ENCODE peak calls at places on chromosomes 4 and X, in ten cellular contexts. W is CD8-positive, alpha-beta memory T cell; T is naive thymus-derived CD4-positive, alpha-beta T cell; F is sigmoid colon; L is spleen; S is transverse colon; E is GM23248; J is aorta; M is heart left ventricle; G is mesenchymal stem cell. Z is an unnamed sample.

GRCh38 chrX:6432211-6432610 is 102.7 kb downstream of the VCX3A start:
- DNase-seq in E (no peak), M (no peak), S (no peak), L (no peak), T (no peak), W (no peak), F (no peak), J (no peak), G (no peak), Z (no peak)

GRCh38 chr4:41025824-41026223 is 188.5 kb downstream of the APBB2 start:
- DNase-seq in G (no peak), F (no peak), T (no peak), S (no peak), W (no peak), M (no peak), E (no peak), J (no peak), L (no peak), Z (no peak)

GRCh38 chr4:11514780-11515432 is 86.2 kb upstream of the HS3ST1 start:
- DNase-seq in W (no peak), S (no peak), J (no peak), F (no peak), T (no peak), G (peak; percentile 61), M (no peak), E (no peak), L (no peak), Z (no peak)

GRCh38 chrX:137573356-137574101 is 7.6 kb downstream of the ZIC3 start:
- DNase-seq in W (no peak), T (no peak), G (no peak), E (no peak), M (no peak), J (no peak), S (no peak), L (no peak), F (no peak), Z (no peak)

GRCh38 chr4:76012388-76012801 is 5.1 kb upstream of the CXCL9 start:
- DNase-seq in S (no peak), J (no peak), G (peak; percentile 80), W (no peak), F (no peak), T (no peak), E (peak; percentile 63), L (no peak), M (no peak), Z (no peak)

GRCh38 chr4:152708361-152708760 is 28.6 kb upstream of the TMEM154 start:
- DNase-seq in M (no peak), S (no peak), J (no peak), L (no peak), F (no peak), T (no peak), G (peak; percentile 16), W (no peak), E (no peak), Z (no peak)

GRCh38 chr4:11480683-11481082 is 52.0 kb upstream of the HS3ST1 start:
- DNase-seq in E (no peak), S (no peak), T (no peak), W (no peak), M (no peak), G (no peak), J (peak; percentile 77), F (peak; percentile 69), L (no peak), Z (no peak)

GRCh38 chrX:19673334-19674040 is 158.2 kb upstream of the MAP3K15 start:
- DNase-seq in W (no peak), G (peak; percentile 91), M (peak; percentile 69), J (peak; percentile 73), L (no peak), T (no peak), F (peak; percentile 84), S (peak; percentile 35), E (peak; percentile 94), Z (no peak)

GRCh38 chrX:122934131-122934530 is 249.9 kb upstream of the GRIA3 start:
- DNase-seq in S (no peak), L (no peak), J (no peak), E (no peak), W (no peak), T (no peak), M (no peak), G (no peak), F (no peak), Z (no peak)

GRCh38 chrX:54640721-54641120 is 110.7 kb downstream of the GNL3L start:
- DNase-seq in G (peak; percentile 38), J (no peak), E (peak; percentile 5), T (no peak), L (no peak), M (no peak), S (no peak), W (no peak), F (no peak), Z (no peak)

DNA sequence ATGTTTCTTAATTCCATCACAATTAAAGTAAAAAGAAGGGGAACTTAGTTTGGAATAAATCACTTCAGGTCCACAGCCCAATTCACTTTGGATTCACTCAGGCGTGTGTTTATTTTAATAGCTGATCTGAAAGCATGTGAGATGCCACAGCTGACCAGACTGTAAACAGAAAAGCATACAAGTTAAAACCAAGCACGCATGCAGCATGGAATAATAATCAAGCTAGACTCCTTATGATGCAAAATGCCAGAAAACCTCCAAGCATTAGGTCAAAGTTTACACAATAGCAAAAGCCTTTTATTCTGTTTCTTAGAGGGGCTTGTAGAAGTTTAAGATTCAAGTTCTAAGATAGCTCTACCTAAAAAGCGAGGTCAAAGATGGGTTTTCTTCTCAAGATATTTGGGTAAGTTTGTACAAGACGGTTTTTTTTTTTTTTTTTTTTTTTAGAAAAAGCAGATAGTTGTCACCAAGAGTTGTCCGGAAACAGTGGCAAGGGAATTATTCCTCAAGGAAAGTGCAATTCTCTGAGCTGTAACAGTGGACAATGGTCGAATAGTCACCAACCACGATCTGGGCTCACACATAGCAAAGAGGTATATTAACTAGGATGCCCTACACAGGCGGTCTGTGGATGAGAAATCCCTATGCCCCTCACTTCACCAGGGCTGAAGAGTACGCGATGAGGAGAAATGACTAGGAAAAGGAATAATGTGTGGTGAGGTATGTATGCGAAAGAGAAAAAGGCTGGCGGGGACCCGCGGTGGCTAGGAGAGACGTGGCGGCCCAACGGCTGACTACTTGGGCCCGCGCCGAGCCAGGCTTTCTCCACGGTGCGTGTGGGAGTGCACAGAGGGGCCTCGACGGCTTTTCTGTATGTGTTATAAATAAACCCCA is 680 bp upstream of the PRRG1 start:
- DNase-seq in W (no peak), F (no peak), L (peak; percentile 71), T (no peak), G (peak; percentile 82), S (no peak), M (no peak), J (no peak), E (peak; percentile 16), Z (no peak)
- H3K27ac ChIP-seq in W (no peak overlapping the region), F (peak overlapping the region; percentile 78), L (peak overlapping the region; percentile 74), T (no peak overlapping the region), G (peak overlapping the region; percentile 94), S (peak overlapping the region; percentile 88), M (peak overlapping the region; percentile 70), J (peak overlapping the region; percentile 64), E (peak overlapping the region; percentile 81), Z (no peak overlapping the region)

DNA sequence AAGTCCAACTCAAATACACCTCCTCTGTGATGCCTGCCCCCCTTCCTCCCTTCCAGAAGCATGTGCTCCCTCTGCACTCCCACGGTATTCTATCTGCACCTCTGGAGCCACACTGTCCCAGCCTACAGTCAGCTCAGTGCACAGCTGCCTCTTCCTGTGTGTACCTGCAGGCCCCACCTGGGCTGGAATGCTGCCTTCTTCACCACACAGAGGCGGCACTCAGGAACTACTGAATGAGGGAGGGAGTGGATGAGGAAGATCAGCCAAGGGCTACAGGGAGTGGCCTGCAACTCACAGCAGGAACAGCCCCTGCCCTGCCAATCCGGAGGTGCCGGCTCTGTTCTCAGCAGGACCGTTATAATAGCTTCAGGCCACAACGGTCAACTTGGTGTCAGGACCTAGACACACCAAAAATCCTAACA is 10.1 kb downstream of the AFAP1 start:
- DNase-seq in J (no peak), F (peak; percentile 66), L (no peak), G (no peak), S (peak; percentile 81), E (no peak), M (no peak), T (no peak), W (no peak), Z (no peak)
- H3K4me1 ChIP-seq in J (no peaks in the 10 kb centered on the region), F (peaks cover 57% of the 10 kb centered on the region), L (no peaks in the 10 kb centered on the region), G (peaks cover 20% of the 10 kb centered on the region), S (peaks cover 33% of the 10 kb centered on the region), E (peaks cover 37% of the 10 kb centered on the region), M (peaks cover 8% of the 10 kb centered on the region), T (no peaks in the 10 kb centered on the region), W (no peaks in the 10 kb centered on the region), Z (no peaks in the 10 kb centered on the region)

GRCh38 chr4:3235581-3235980 is 13.4 kb upstream of the MSANTD1 start:
- DNase-seq in L (no peak), F (no peak), G (no peak), J (no peak), T (no peak), M (peak; percentile 39), S (no peak), W (no peak), E (no peak), Z (no peak)
- H3K36me3 ChIP-seq in L (peaks cover 96% of the 10 kb centered on the region), F (peaks cover 69% of the 10 kb centered on the region), G (peaks cover 93% of the 10 kb centered on the region), J (no peaks in the 10 kb centered on the region), T (peaks cover 2% of the 10 kb centered on the region), M (peaks cover 22% of the 10 kb centered on the region), S (peaks cover 2% of the 10 kb centered on the region), W (peaks cover 29% of the 10 kb centered on the region), E (no peaks in the 10 kb centered on the region), Z (peaks cover 62% of the 10 kb centered on the region)

GRCh38 chr4:89056292-89056952 is 563 bp downstream of the FAM13A start:
- DNase-seq in L (no peak), M (no peak), W (no peak), G (no peak), E (no peak), J (no peak), T (no peak), S (no peak), F (no peak), Z (no peak)

GRCh38 chr4:89055157-89056080 is 1.6 kb downstream of the FAM13A start:
- DNase-seq in F (no peak), E (peak; percentile 28), J (no peak), S (no peak), W (no peak), M (no peak), G (no peak), L (no peak), T (no peak), Z (no peak)

GRCh38 chr4:89054627-89055026 is 2.4 kb downstream of the FAM13A start:
- DNase-seq in T (no peak), J (no peak), L (no peak), G (no peak), S (no peak), M (no peak), W (no peak), F (no peak), E (no peak), Z (no peak)

GRCh38 chr4:89056953-89057398 is at the start of gene FAM13A:
- DNase-seq in M (peak; percentile 63), L (no peak), F (peak; percentile 95), T (no peak), S (peak; percentile 72), G (peak; percentile 95), W (no peak), J (peak; percentile 85), E (peak; percentile 98), Z (no peak)
- H3K27ac ChIP-seq in M (peak within 1 kb of the TSS; percentile 48), L (peak within 1 kb of the TSS; percentile 52), F (peak within 1 kb of the TSS; percentile 75), T (no peak within 1 kb of the TSS), S (peak within 1 kb of the TSS; percentile 57), G (peak within 1 kb of the TSS; percentile 82), W (peak within 1 kb of the TSS; percentile 27), J (peak within 1 kb of the TSS; percentile 40), E (peak within 1 kb of the TSS; percentile 74), Z (no peak within 1 kb of the TSS)

GRCh38 chr4:118774321-118774720 is 61.6 kb downstream of the SEC24D start:
- DNase-seq in F (no peak), W (no peak), L (no peak), M (no peak), S (no peak), T (no peak), E (no peak), J (no peak), G (no peak), Z (no peak)
- H3K4me1 ChIP-seq in F (peaks cover 60% of the 10 kb centered on the region), W (no peaks in the 10 kb centered on the region), L (peaks cover 5% of the 10 kb centered on the region), M (peaks cover 73% of the 10 kb centered on the region), S (peaks cover 7% of the 10 kb centered on the region), T (no peaks in the 10 kb centered on the region), E (peaks cover 51% of the 10 kb centered on the region), J (peaks cover 9% of the 10 kb centered on the region), G (peaks cover 2% of the 10 kb centered on the region), Z (no peaks in the 10 kb centered on the region)